ENCODE peak calls at places on chromosome 1, in seven cellular contexts. U is AG04450, Y is mesothelial cell of epicardium, W is NCI-H2081, M is Daoy, P is midbrain, O is D341Med. K is an unnamed sample.

GRCh38 chr1:64171797-64172281 is 31.6 kb upstream of the UBE2U start:
- DNase-seq in U (no peak), P (no peak), M (peak), O (no peak), W (peak), Y (no peak), K (no peak)

GRCh38 chr1:12001249-12001917 is 17.9 kb upstream of the MIIP start:
- DNase-seq in P (peak), O (peak), U (peak), W (no peak), Y (peak), M (peak), K (peak)

GRCh38 chr1:32138965-32139364 is 31.1 kb downstream of the KPNA6 start:
- DNase-seq in M (no peak), Y (no peak), U (no peak), W (peak), P (no peak), O (no peak), K (no peak)

GRCh38 chr1:227437495-227438008 is 119.3 kb upstream of the CDC42BPA start:
- DNase-seq in Y (no peak), O (peak), W (peak), P (peak), M (peak), U (no peak), K (no peak)

GRCh38 chr1:236480758-236481436 is 42.9 kb upstream of the LGALS8 start:
- DNase-seq in M (no peak), W (peak), Y (peak), P (no peak), O (no peak), U (no peak), K (no peak)

GRCh38 chr1:165933446-165934170 is 106.2 kb downstream of the UCK2 start:
- DNase-seq in P (no peak), U (no peak), M (no peak), O (no peak), W (no peak), Y (no peak), K (no peak)

GRCh38 chr1:165494949-165495810 is 48.6 kb upstream of the LRRC52 start:
- DNase-seq in O (no peak), Y (no peak), P (no peak), M (no peak), U (no peak), W (no peak), K (no peak)

GRCh38 chr1:152153996-152154395 is 5.0 kb downstream of the RPTN start:
- DNase-seq in O (no peak), P (no peak), Y (no peak), U (no peak), W (no peak), M (no peak), K (no peak)

GRCh38 chr1:91803847-91804545 is 82.0 kb downstream of the TGFBR3 start:
- DNase-seq in U (no peak), W (no peak), O (no peak), M (peak), Y (no peak), P (no peak), K (no peak)

GRCh38 chr1:232283864-232284263 is 346.1 kb downstream of the SIPA1L2 start:
- DNase-seq in P (no peak), Y (no peak), U (no peak), W (no peak), M (no peak), O (no peak), K (peak)

GRCh38 chr1:197902454-197903195 is at the start of gene C1orf53:
- DNase-seq in M (peak), P (peak), U (peak), W (peak), Y (peak), O (peak), K (peak)

GRCh38 chr1:62245201-62245600 is 50.6 kb downstream of the L1TD1 start:
- DNase-seq in U (no peak), P (no peak), Y (no peak), W (no peak), M (no peak), O (no peak), K (no peak)

GRCh38 chr1:183070923-183071618 is 47.9 kb downstream of the LAMC1 start:
- DNase-seq in P (no peak), W (peak), U (peak), M (peak), Y (no peak), O (no peak), K (no peak)

GRCh38 chr1:82064701-82065100 is 264.0 kb downstream of the ADGRL2 start:
- DNase-seq in P (no peak), U (no peak), W (no peak), O (no peak), M (no peak), Y (no peak), K (no peak)

GRCh38 chr1:35930593-35931423 is at the start of gene AGO3:
- DNase-seq in U (peak), Y (peak), M (peak), O (peak), P (peak), W (peak), K (peak)

GRCh38 chr1:165696625-165697100 is 1.7 kb downstream of the ALDH9A1 start:
- DNase-seq in M (peak), W (no peak), O (peak), P (peak), Y (no peak), U (peak), K (no peak)

GRCh38 chr1:209839875-209840491 is 12.2 kb downstream of the UTP25 start:
- DNase-seq in O (no peak), U (peak), M (peak), P (no peak), Y (no peak), W (no peak), K (no peak)

GRCh38 chr1:158146739-158147138 is 34.0 kb upstream of the CD1D start:
- DNase-seq in P (no peak), M (no peak), Y (no peak), W (no peak), O (no peak), U (no peak), K (no peak)

GRCh38 chr1:53273526-53273925 is 35.2 kb upstream of the MAGOH start:
- DNase-seq in W (no peak), O (no peak), Y (no peak), P (no peak), M (no peak), U (no peak), K (no peak)

GRCh38 chr1:211825990-211826389 is 4.6 kb downstream of the LPGAT1 start:
- DNase-seq in W (no peak), M (no peak), Y (no peak), U (peak), O (no peak), P (no peak), K (no peak)

GRCh38 chr1:3672971-3673361 is 20.6 kb downstream of the TP73 start:
- DNase-seq in P (no peak), M (no peak), O (no peak), U (no peak), W (no peak), Y (no peak), K (no peak)

GRCh38 chr1:22271847-22272801 is 129.2 kb upstream of the WNT4 start:
- DNase-seq in Y (no peak), M (no peak), U (no peak), W (no peak), O (no peak), P (no peak), K (no peak)

GRCh38 chr1:114131526-114132220 is 22.0 kb downstream of the SYT6 start:
- DNase-seq in O (no peak), Y (no peak), U (no peak), M (no peak), P (no peak), W (no peak), K (no peak)

GRCh38 chr1:119047040-119047438 is 58.9 kb upstream of the TBX15 start:
- DNase-seq in Y (no peak), W (no peak), O (no peak), P (no peak), M (peak), U (no peak), K (no peak)

GRCh38 chr1:167120899-167121298 is 27.0 kb downstream of the STYXL2 start:
- DNase-seq in O (no peak), Y (no peak), U (no peak), W (no peak), P (no peak), M (no peak), K (no peak)

GRCh38 chr1:3986686-3987218 is 86.7 kb upstream of the C1orf174 start:
- DNase-seq in U (no peak), M (no peak), W (no peak), Y (no peak), O (no peak), P (no peak), K (no peak)

GRCh38 chr1:12159826-12160225 is 7.0 kb upstream of the TNFRSF1B start:
- DNase-seq in M (no peak), P (no peak), U (no peak), Y (no peak), O (no peak), W (no peak), K (no peak)

GRCh38 chr1:33718166-33718565 is 145.7 kb upstream of the HMGB4 start:
- DNase-seq in U (no peak), O (no peak), W (no peak), Y (no peak), P (no peak), M (no peak), K (no peak)

GRCh38 chr1:22773981-22774471 is 63.4 kb downstream of the EPHB2 start:
- DNase-seq in Y (no peak), M (peak), W (no peak), O (no peak), U (no peak), P (peak), K (no peak)

GRCh38 chr1:2815551-2815950 is 14.1 kb upstream of the TTC34 start:
- DNase-seq in U (no peak), Y (no peak), M (no peak), O (no peak), P (no peak), W (no peak), K (no peak)

GRCh38 chr1:234911787-234912186 is 216.8 kb downstream of the TOMM20 start:
- DNase-seq in U (no peak), Y (no peak), M (no peak), W (no peak), O (no peak), P (no peak), K (no peak)

GRCh38 chr1:62230724-62231123 is 36.1 kb downstream of the L1TD1 start:
- DNase-seq in O (no peak), P (no peak), U (no peak), Y (no peak), M (peak), W (no peak), K (no peak)

GRCh38 chr1:11302366-11302765 is 29.4 kb downstream of the UBIAD1 start:
- DNase-seq in U (no peak), W (no peak), Y (no peak), P (no peak), O (no peak), M (no peak), K (no peak)